ENCODE peak calls at places on chromosome 21, in five cellular contexts. W, T, D, E and O are unnamed samples.
A peak's percentile ranks its signal among the peaks of the same experiment; 100 is the strongest.

GRCh38 chr21:45404726-45405270 is at the start of gene COL18A1:
- DNase-seq in W (no peak), T (no peak), D (peak; percentile 99), E (peak; percentile 86), O (no peak)

GRCh38 chr21:46078984-46079356 is 18.9 kb upstream of the COL6A2 start:
- DNase-seq in W (no peak), T (no peak), D (no peak), E (no peak), O (no peak)

GRCh38 chr21:35583566-35584216 is 476.6 kb downstream of the SETD4 start:
- DNase-seq in W (no peak), T (no peak), D (no peak), E (no peak), O (no peak)

GRCh38 chr21:14116080-14116481 is 94.7 kb downstream of the LIPI start:
- DNase-seq in W (no peak), T (peak; percentile 63), D (no peak), E (no peak), O (no peak)

GRCh38 chr21:35703704-35704103 is 356.6 kb downstream of the SETD4 start:
- DNase-seq in W (no peak), T (no peak), D (no peak), E (no peak), O (no peak)

GRCh38 chr21:35284199-35284598 is 235.1 kb upstream of the RUNX1 start:
- DNase-seq in W (no peak), T (no peak), D (no peak), E (no peak), O (no peak)

GRCh38 chr21:36156815-36157670 is at the start of gene DOP1B:
- DNase-seq in W (no peak), T (no peak), D (peak; percentile 80), E (no peak), O (no peak)

GRCh38 chr21:46207006-46207919 is 21.3 kb downstream of the LSS start:
- DNase-seq in W (no peak), T (no peak), D (no peak), E (no peak), O (no peak)

GRCh38 chr21:26100573-26100972 is 70.0 kb downstream of the APP start:
- DNase-seq in W (no peak), T (no peak), D (no peak), E (no peak), O (no peak)

GRCh38 chr21:34199121-34199910 is 125.9 kb downstream of the MRPS6 start:
- DNase-seq in W (no peak), T (no peak), D (no peak), E (peak; percentile 42), O (no peak)

GRCh38 chr21:43908167-43908566 is 43.1 kb downstream of the AGPAT3 start:
- DNase-seq in W (no peak), T (no peak), D (no peak), E (no peak), O (no peak)

GRCh38 chr21:45200031-45200430 is 87.7 kb downstream of the POFUT2 start:
- DNase-seq in W (no peak), T (no peak), D (no peak), E (no peak), O (no peak)

GRCh38 chr21:29170935-29171334 is 40.5 kb downstream of the MAP3K7CL start:
- DNase-seq in W (no peak), T (no peak), D (no peak), E (no peak), O (no peak)

GRCh38 chr21:44681861-44682579 is at the start of gene KRTAP12-1:
- DNase-seq in W (no peak), T (no peak), D (no peak), E (no peak), O (no peak)

GRCh38 chr21:17921579-17922530 is 102.7 kb upstream of the C21orf91 start:
- DNase-seq in W (no peak), T (no peak), D (no peak), E (no peak), O (no peak)

GRCh38 chr21:39633770-39634181 is 21.0 kb downstream of the B3GALT5 start:
- DNase-seq in W (peak; percentile 90), T (no peak), D (no peak), E (no peak), O (no peak)

GRCh38 chr21:29102791-29103257 is 27.6 kb upstream of the MAP3K7CL start:
- DNase-seq in W (no peak), T (no peak), D (no peak), E (no peak), O (no peak)

GRCh38 chr21:35485364-35485763 is 436.3 kb upstream of the RUNX1 start:
- DNase-seq in W (no peak), T (no peak), D (peak; percentile 39), E (no peak), O (no peak)

GRCh38 chr21:45891388-45892155 is 90.0 kb upstream of the COL6A1 start:
- DNase-seq in W (no peak), T (no peak), D (no peak), E (no peak), O (no peak)

GRCh38 chr21:45542667-45543370 is 579 bp upstream of the SLC19A1 start:
- DNase-seq in W (no peak), T (no peak), D (no peak), E (peak; percentile 69), O (no peak)

GRCh38 chr21:45103966-45104520 is 29.7 kb downstream of the ADARB1 start:
- DNase-seq in W (no peak), T (no peak), D (no peak), E (no peak), O (no peak)

GRCh38 chr21:33874161-33874560 is 41.4 kb downstream of the ATP5PO start:
- DNase-seq in W (no peak), T (no peak), D (no peak), E (no peak), O (no peak)

GRCh38 chr21:41799763-41800162 is 32.9 kb upstream of the RIPK4 start:
- DNase-seq in W (no peak), T (no peak), D (no peak), E (no peak), O (no peak)
- TF ChIP-seq ZNF274 in W (no peak), T (no peak), D (no peak), E (no peak), O (no peak)

DNA sequence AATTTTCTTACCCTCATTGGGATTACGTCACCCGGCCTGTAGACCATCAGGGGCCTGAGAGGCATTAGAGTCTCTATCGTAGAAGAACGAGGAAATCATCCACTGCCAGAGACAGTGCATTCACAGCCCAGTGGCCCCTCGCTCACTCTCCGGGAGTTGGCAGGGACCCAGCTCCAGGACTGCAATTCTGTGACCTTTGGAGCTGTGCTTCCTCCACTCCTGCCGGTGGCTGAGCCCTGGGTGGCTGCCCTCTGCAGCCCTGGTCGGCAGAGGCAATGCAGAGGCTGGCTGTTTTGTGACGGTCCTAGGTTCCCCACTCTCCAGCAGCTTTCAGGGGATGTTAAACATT is 12.7 kb downstream of the SLC37A1 start:
- DNase-seq in W (no peak), T (no peak), D (no peak), E (no peak), O (no peak)
- TF ChIP-seq ZNF274 in W (no peak), T (no peak), D (no peak), E (no peak), O (no peak)

DNA sequence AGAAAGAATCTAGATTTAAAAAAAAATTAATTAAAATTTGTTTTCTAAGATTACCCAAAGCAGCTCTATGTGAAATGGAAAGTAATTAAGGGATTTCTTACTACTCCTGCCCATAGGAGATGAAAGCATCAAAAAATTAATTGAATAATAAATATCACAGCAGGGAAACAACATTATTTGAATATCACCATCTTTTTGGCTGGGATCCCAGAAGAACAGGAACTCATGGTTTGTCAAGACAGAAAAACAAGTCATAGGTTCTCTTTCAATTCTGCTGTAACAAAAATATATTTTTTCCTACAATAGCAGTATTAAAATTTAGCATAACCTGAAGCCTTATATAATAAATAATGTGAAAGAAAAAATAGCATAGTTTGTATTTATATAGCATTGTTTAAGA is 1713.4 kb downstream of the NCAM2 start:
- DNase-seq in W (no peak), T (no peak), D (no peak), E (no peak), O (no peak)
- TF ChIP-seq ZNF274 in W (no peak), T (no peak), D (no peak), E (no peak), O (no peak)

GRCh38 chr21:15701845-15702244 is 27.9 kb upstream of the USP25 start:
- DNase-seq in W (no peak), T (no peak), D (no peak), E (no peak), O (no peak)

GRCh38 chr21:15703932-15704331 is 25.9 kb upstream of the USP25 start:
- DNase-seq in W (no peak), T (no peak), D (no peak), E (no peak), O (no peak)

DNA sequence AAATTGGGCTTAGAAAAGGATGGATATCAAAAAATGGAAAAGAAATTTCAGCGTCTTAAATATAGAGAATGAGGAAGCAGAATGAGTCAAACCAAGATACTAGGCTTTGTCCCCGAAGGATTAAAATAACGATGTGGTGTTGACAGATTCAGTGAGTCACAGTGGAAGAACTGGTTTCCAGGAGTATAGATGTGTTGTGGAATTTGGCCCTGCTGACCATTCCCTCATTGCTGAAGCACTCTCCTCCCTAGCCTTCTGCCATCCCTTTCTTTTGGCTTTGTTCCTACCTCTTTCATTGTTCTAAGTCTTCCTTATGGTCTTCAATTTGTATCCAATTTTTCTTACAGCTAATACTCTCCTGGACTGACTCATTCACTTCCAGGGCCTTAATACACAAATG is 23.1 kb upstream of the USP25 start:
- DNase-seq in W (peak; percentile 81), T (no peak), D (no peak), E (no peak), O (no peak)
- TF ChIP-seq ZNF274 in W (no peak), T (no peak), D (no peak), E (no peak), O (no peak)